ENCODE peak calls at places on chromosomes 2 and 18, in nine cellular contexts. M, N, J, L, K, F, S, Y and G are unnamed samples.

GRCh38 chr2:214604861-214605260 is 194.0 kb downstream of the VWC2L start:
- DNase-seq in J (no peak), M (no peak), L (no peak), F (no peak), K (no peak), S (no peak), Y (peak), N (no peak), G (no peak)

GRCh38 chr2:27115485-27115884 is 3.4 kb downstream of the CGREF1 start:
- DNase-seq in N (no peak), M (no peak), Y (no peak), S (no peak), F (no peak), K (no peak), J (no peak), L (no peak), G (no peak)

GRCh38 chr2:28981620-28982371 is 698 bp downstream of the TOGARAM2 start:
- DNase-seq in K (no peak), S (no peak), N (no peak), M (no peak), J (peak), Y (peak), F (no peak), L (no peak), G (no peak)

GRCh38 chr2:24577481-24577880 is 86.4 kb downstream of the NCOA1 start:
- DNase-seq in M (no peak), J (no peak), K (no peak), N (no peak), S (no peak), F (no peak), L (peak), Y (no peak), G (no peak)

GRCh38 chr2:22904126-22904684 is 480.8 kb upstream of the KLHL29 start:
- DNase-seq in F (peak), L (no peak), S (peak), Y (no peak), K (no peak), J (peak), M (peak), N (no peak), G (peak)

GRCh38 chr2:101820519-101820918 is 123.0 kb downstream of the MAP4K4 start:
- DNase-seq in N (no peak), F (no peak), S (no peak), L (no peak), K (peak), J (no peak), M (no peak), Y (peak), G (peak)

GRCh38 chr18:9673296-9674251 is 34.5 kb upstream of the RAB31 start:
- DNase-seq in L (peak), M (no peak), S (peak), K (peak), N (no peak), J (peak), F (peak), Y (peak), G (peak)

GRCh38 chr18:24656571-24656971 is 196.1 kb downstream of the HRH4 start:
- DNase-seq in J (no peak), L (no peak), F (peak), M (no peak), N (no peak), K (no peak), S (no peak), Y (no peak), G (peak)

GRCh38 chr18:48453330-48454063 is 44.3 kb upstream of the ZBTB7C start:
- DNase-seq in F (peak), N (no peak), Y (peak), K (no peak), L (no peak), M (no peak), S (peak), J (peak), G (no peak)

GRCh38 chr18:48769006-48769646 is 181.6 kb downstream of the SMAD7 start:
- DNase-seq in L (no peak), J (no peak), N (no peak), S (no peak), M (no peak), Y (no peak), K (no peak), F (no peak), G (no peak)

GRCh38 chr2:31980674-31981356 is 30.0 kb downstream of the MEMO1 start:
- DNase-seq in N (no peak), Y (peak), S (no peak), M (no peak), J (peak), F (no peak), K (peak), L (peak), G (peak)

GRCh38 chr18:55903911-55904310 is 315.9 kb upstream of the TCF4 start:
- DNase-seq in K (no peak), J (no peak), S (no peak), M (no peak), N (no peak), L (no peak), F (no peak), Y (no peak), G (no peak)

GRCh38 chr2:223314831-223315230 is 262.8 kb downstream of the KCNE4 start:
- DNase-seq in M (no peak), K (no peak), S (no peak), Y (no peak), F (no peak), J (no peak), L (no peak), N (no peak), G (no peak)

GRCh38 chr2:215970425-215970824 is 42.9 kb downstream of the MREG start:
- DNase-seq in J (no peak), F (no peak), M (no peak), N (peak), K (no peak), L (no peak), Y (peak), S (no peak), G (no peak)

GRCh38 chr2:72803151-72803550 is 22.7 kb downstream of the EXOC6B start:
- DNase-seq in N (no peak), S (no peak), F (no peak), M (no peak), J (no peak), K (peak), L (no peak), Y (peak), G (no peak)

GRCh38 chr2:98479959-98480524 is 35.4 kb downstream of the INPP4A start:
- DNase-seq in J (peak), K (peak), L (no peak), F (peak), N (peak), S (no peak), Y (peak), M (peak), G (no peak)

GRCh38 chr2:38146302-38146916 is 70.5 kb upstream of the CYP1B1 start:
- DNase-seq in L (no peak), F (peak), M (no peak), K (peak), N (no peak), Y (peak), J (no peak), S (peak), G (peak)